ENCODE peak calls at places on chromosomes 5 and 9, in eight cellular contexts. E, J, S, C, Q, V, R and O are unnamed samples.
A peak's percentile ranks its signal among the peaks of the same experiment; 100 is the strongest.

GRCh38 chr5:163619273-163619672 is 113.9 kb downstream of the MAT2B start:
- DNase-seq in E (no peak), J (no peak), S (no peak), C (no peak), Q (no peak), V (no peak), R (no peak), O (no peak)

GRCh38 chr9:128081052-128081451 is 13.0 kb downstream of the SLC25A25 start:
- DNase-seq in E (no peak), J (no peak), S (no peak), C (peak; percentile 86), Q (no peak), V (no peak), R (no peak), O (peak; percentile 95)

GRCh38 chr9:86734762-86735161 is 212.5 kb downstream of the GAS1 start:
- DNase-seq in E (no peak), J (no peak), S (no peak), C (peak; percentile 85), Q (peak; percentile 12), V (no peak), R (no peak), O (no peak)

GRCh38 chr9:98962181-98962560 is 18.5 kb downstream of the COL15A1 start:
- DNase-seq in E (no peak), J (no peak), S (no peak), C (peak; percentile 43), Q (no peak), V (no peak), R (no peak), O (peak; percentile 59)

GRCh38 chr9:6855860-6856259 is 98.1 kb downstream of the KDM4C start:
- DNase-seq in E (no peak), J (no peak), S (no peak), C (no peak), Q (peak; percentile 74), V (no peak), R (no peak), O (no peak)

GRCh38 chr5:159746707-159747106 is 169.6 kb upstream of the ADRA1B start:
- DNase-seq in E (no peak), J (no peak), S (no peak), C (no peak), Q (no peak), V (no peak), R (no peak), O (no peak)

GRCh38 chr5:103033696-103034095 is 86.2 kb downstream of the GIN1 start:
- DNase-seq in E (no peak), J (no peak), S (no peak), C (no peak), Q (no peak), V (peak; percentile 44), R (no peak), O (no peak)

GRCh38 chr9:87433853-87434252 is 63.8 kb upstream of the DAPK1 start:
- DNase-seq in E (no peak), J (no peak), S (no peak), C (no peak), Q (no peak), V (no peak), R (no peak), O (no peak)

GRCh38 chr5:171405615-171406014 is 13.8 kb upstream of the FGF18 start:
- DNase-seq in E (no peak), J (no peak), S (peak; percentile 69), C (peak; percentile 18), Q (no peak), V (no peak), R (no peak), O (peak; percentile 56)

GRCh38 chr5:29002481-29002880 is 1964.1 kb upstream of the CDH9 start:
- DNase-seq in E (no peak), J (peak; percentile 74), S (no peak), C (no peak), Q (no peak), V (no peak), R (no peak), O (no peak)

GRCh38 chr5:65620021-65620420 is 4.1 kb downstream of the TRIM23 start:
- DNase-seq in E (no peak), J (no peak), S (no peak), C (no peak), Q (no peak), V (no peak), R (no peak), O (peak; percentile 15)

GRCh38 chr5:56025303-56025885 is 30.6 kb upstream of the IL6ST start:
- DNase-seq in E (no peak), J (no peak), S (no peak), C (no peak), Q (peak; percentile 2), V (no peak), R (no peak), O (peak; percentile 22)

DNA sequence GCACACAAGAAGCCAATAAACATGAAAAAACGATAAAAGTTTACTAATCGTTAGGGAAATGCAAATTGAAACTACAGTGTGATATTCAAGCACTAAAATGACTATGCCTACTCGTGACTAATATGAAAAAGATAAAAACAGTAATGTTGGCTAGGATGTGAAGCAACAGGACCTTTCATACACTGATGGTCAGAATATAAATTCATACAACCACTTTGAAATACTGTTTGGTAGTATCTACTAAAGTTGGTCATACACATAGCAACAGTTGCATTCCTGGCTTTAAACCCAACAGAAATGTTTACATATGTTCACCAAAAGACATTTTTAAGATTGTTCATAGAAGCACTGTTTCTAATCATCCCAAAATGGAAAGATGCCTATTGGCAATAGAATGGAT is 24.3 kb downstream of the FBXO38 start:
- DNase-seq in E (no peak), J (no peak), S (no peak), C (no peak), Q (no peak), V (no peak), R (no peak), O (peak; percentile 19)
- H3K27me3 ChIP-seq in E (no peaks in the 10 kb centered on the region), J (no peaks in the 10 kb centered on the region), S (no peaks in the 10 kb centered on the region), C (no peaks in the 10 kb centered on the region), Q (no peaks in the 10 kb centered on the region), V (no peaks in the 10 kb centered on the region), R (no peaks in the 10 kb centered on the region), O (no peaks in the 10 kb centered on the region)

GRCh38 chr5:157857821-157858526 is 971 bp downstream of the CLINT1 start:
- DNase-seq in E (no peak), J (no peak), S (peak; percentile 65), C (peak; percentile 60), Q (peak; percentile 25), V (no peak), R (no peak), O (peak; percentile 45)

GRCh38 chr5:157858527-157859226 is at the start of gene CLINT1:
- DNase-seq in E (no peak), J (peak; percentile 96), S (peak; percentile 95), C (peak; percentile 81), Q (peak; percentile 98), V (peak; percentile 97), R (peak; percentile 92), O (peak; percentile 96)

GRCh38 chr5:157860898-157861894 is 2.3 kb upstream of the CLINT1 start:
- DNase-seq in E (no peak), J (no peak), S (peak; percentile 56), C (no peak), Q (no peak), V (no peak), R (no peak), O (no peak)

GRCh38 chr5:157862183-157862851 is 3.4 kb upstream of the CLINT1 start:
- DNase-seq in E (no peak), J (no peak), S (no peak), C (no peak), Q (no peak), V (no peak), R (no peak), O (no peak)

DNA sequence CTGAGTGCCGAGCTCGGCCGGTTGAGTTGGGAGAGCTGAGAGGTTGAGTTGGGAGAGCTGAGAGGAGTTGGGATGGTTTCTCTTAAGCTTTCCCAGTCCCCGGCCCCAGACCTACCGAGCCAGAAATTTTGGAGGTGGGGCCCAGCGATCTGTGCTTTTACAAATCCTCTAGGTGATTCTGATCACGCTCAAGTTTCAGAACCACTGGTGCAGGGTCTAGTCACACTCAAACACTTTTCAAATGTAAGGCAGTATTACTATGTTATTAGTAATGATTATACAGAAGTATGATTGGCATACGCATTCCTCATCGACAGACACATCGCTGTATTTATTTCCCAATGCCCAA is 256 bp upstream of the CLINT1 start:
- DNase-seq in E (peak; percentile 52), J (no peak), S (no peak), C (no peak), Q (no peak), V (no peak), R (no peak), O (no peak)
- H3K4me1 ChIP-seq in E (peaks cover 6% of the 10 kb centered on the region), J (no peaks in the 10 kb centered on the region), S (peaks cover 46% of the 10 kb centered on the region), C (no peaks in the 10 kb centered on the region), Q (peaks cover 19% of the 10 kb centered on the region), V (peaks cover 20% of the 10 kb centered on the region), R (peaks cover 7% of the 10 kb centered on the region), O (peaks cover 28% of the 10 kb centered on the region)

DNA sequence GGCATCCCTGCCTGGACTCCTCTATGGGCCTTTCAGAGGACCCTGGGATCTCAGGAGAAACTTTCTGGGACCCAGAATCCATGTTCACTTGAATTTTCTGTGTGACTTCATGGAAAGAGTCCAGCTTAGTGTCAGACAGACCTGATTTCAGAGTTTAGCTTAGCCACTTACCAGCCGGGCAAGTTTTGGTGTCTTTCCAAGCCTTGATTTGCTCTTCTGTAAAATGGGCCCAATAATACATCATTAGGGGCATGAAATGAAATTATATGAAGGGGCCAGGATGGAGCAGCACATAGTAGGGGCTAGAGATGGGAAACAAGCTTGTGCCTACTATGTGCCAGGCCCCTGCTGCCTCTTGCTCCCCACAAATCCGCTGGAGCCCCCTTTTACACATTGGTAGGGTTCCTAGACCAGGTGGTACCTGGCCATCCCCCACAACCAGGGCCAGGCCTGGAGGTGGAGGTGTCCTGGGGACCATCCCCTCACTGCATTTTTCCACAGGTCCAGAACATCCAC is 33.2 kb upstream of the RPL26L1 start:
- DNase-seq in E (no peak), J (no peak), S (no peak), C (no peak), Q (no peak), V (no peak), R (no peak), O (no peak)
- H3K36me3 ChIP-seq in E (peaks cover 2% of the 10 kb centered on the region), J (peaks cover 20% of the 10 kb centered on the region), S (no peaks in the 10 kb centered on the region), C (peaks cover 16% of the 10 kb centered on the region), Q (no peaks in the 10 kb centered on the region), V (peaks cover 30% of the 10 kb centered on the region), R (peaks cover 18% of the 10 kb centered on the region), O (peaks cover 47% of the 10 kb centered on the region)

DNA sequence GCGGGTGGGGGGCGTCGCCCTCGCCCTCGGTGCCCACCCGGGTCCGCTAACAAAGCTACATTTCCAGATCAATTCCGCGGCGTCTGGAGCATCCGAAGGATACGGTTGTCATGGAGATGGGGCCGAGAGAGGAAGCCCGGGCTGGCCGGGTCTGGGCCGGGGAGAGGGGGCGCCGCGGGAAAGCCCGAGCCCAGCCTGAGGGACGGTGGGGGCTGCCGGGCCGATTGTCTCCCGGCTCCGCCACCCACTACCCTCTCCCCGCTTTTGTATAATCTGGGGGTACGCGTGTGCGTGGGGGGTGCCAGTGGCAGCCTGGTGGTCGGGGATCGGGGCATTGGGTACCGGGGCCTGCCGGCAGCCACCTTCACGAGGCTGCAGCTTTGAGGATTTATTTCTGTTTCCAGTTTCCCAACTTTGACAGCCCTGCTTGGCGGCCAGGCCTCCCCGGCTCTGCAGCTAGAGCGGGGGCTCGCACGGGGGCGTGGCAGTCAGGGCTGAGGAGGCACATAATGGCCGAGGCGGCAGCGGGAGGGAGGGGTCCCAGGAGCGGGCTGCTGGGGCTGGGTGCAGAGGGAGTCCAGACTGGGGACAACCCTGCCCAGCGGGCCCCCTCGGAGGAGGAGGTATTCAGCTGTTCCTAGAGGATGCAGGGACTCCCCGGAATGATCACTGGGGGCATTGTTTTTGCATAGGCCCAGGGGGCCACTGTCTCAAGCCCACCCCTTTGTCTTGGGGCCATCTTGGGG is 626 bp downstream of the PSD2 start:
- DNase-seq in E (no peak), J (peak; percentile 68), S (no peak), C (no peak), Q (no peak), V (no peak), R (peak; percentile 63), O (no peak)
- H3K27me3 ChIP-seq in E (peaks cover 13% of the 10 kb centered on the region), J (peaks cover 98% of the 10 kb centered on the region), S (no peaks in the 10 kb centered on the region), C (peaks cover 50% of the 10 kb centered on the region), Q (peaks cover 65% of the 10 kb centered on the region), V (peaks cover 46% of the 10 kb centered on the region), R (peaks cover 64% of the 10 kb centered on the region), O (peaks cover 55% of the 10 kb centered on the region)

GRCh38 chr9:35515766-35516165 is 25.9 kb downstream of the RUSC2 start:
- DNase-seq in E (no peak), J (no peak), S (no peak), C (peak; percentile 44), Q (no peak), V (no peak), R (no peak), O (no peak)
- H3K4me1 ChIP-seq in E (peaks cover 98% of the 10 kb centered on the region), J (peaks cover 38% of the 10 kb centered on the region), S (no peaks in the 10 kb centered on the region), C (peaks cover 50% of the 10 kb centered on the region), Q (peaks cover 79% of the 10 kb centered on the region), V (peaks cover 57% of the 10 kb centered on the region), R (peaks cover 7% of the 10 kb centered on the region), O (peaks cover 68% of the 10 kb centered on the region)